ENCODE peak calls at places on chromosomes 13 and 19, in seven cellular contexts. G is neuronal stem cell; L is tibial nerve; W is hepatocyte; U is AG04450; V is CD8-positive, alpha-beta T cell; K is Karpas-422. A is an unnamed sample.

GRCh38 chr13:51674276-51674675 is 90.0 kb downstream of the WDFY2 start:
- DNase-seq in G (no peak), L (no peak), W (peak; percentile 49), U (no peak), V (no peak), K (no peak), A (peak; percentile 56)

GRCh38 chr13:29429496-29429895 is 166.0 kb downstream of the SLC7A1 start:
- DNase-seq in G (no peak), L (no peak), W (no peak), U (no peak), V (no peak), K (no peak), A (no peak)

GRCh38 chr13:106475852-106476251 is 59.6 kb downstream of the EFNB2 start:
- DNase-seq in G (no peak), L (no peak), W (peak; percentile 53), U (no peak), V (no peak), K (no peak), A (no peak)

GRCh38 chr13:105428816-105429215 is 1106.6 kb downstream of the EFNB2 start:
- DNase-seq in G (no peak), L (no peak), W (no peak), U (peak; percentile 20), V (no peak), K (no peak), A (no peak)

GRCh38 chr19:54804571-54804970 is 1.2 kb downstream of the KIR2DL4 start:
- DNase-seq in G (no peak), L (no peak), W (no peak), U (no peak), V (no peak), K (no peak), A (no peak)

GRCh38 chr13:46475586-46475991 is 77.4 kb upstream of the LRCH1 start:
- DNase-seq in G (no peak), L (no peak), W (no peak), U (no peak), V (no peak), K (no peak), A (no peak)

GRCh38 chr13:51769455-51770127 is 34.4 kb downstream of the DHRS12 start:
- DNase-seq in G (no peak), L (peak; percentile 80), W (no peak), U (no peak), V (no peak), K (no peak), A (peak; percentile 39)

GRCh38 chr13:86757236-86757978 is 913.8 kb upstream of the SLITRK5 start:
- DNase-seq in G (no peak), L (no peak), W (no peak), U (no peak), V (peak; percentile 25), K (no peak), A (peak; percentile 72)

GRCh38 chr13:113013303-113013702 is 44.3 kb downstream of the MCF2L start:
- DNase-seq in G (no peak), L (no peak), W (peak; percentile 52), U (no peak), V (no peak), K (no peak), A (no peak)

GRCh38 chr19:719636-720377 is 11.1 kb downstream of the PALM start:
- DNase-seq in G (no peak), L (no peak), W (no peak), U (no peak), V (no peak), K (no peak), A (no peak)

GRCh38 chr13:30607908-30608307 is 9.8 kb upstream of the USPL1 start:
- DNase-seq in G (no peak), L (no peak), W (no peak), U (no peak), V (peak; percentile 65), K (peak; percentile 54), A (no peak)

GRCh38 chr13:85501616-85502015 is 297.6 kb downstream of the SLITRK6 start:
- DNase-seq in G (no peak), L (no peak), W (no peak), U (no peak), V (no peak), K (no peak), A (no peak)

GRCh38 chr13:49549289-49549688 is 36.1 kb downstream of the RCBTB1 start:
- DNase-seq in G (no peak), L (no peak), W (no peak), U (no peak), V (no peak), K (no peak), A (peak; percentile 60)

GRCh38 chr19:39971380-39971841 is 446 bp downstream of the PSMC4 start:
- DNase-seq in G (no peak), L (no peak), W (peak; percentile 39), U (no peak), V (no peak), K (no peak), A (no peak)

GRCh38 chr19:29217591-29217990 is 4.6 kb upstream of the UQCRFS1 start:
- DNase-seq in G (no peak), L (no peak), W (no peak), U (no peak), V (no peak), K (no peak), A (no peak)

GRCh38 chr13:69198706-69199105 is 908.9 kb upstream of the ATXN8OS start:
- DNase-seq in G (no peak), L (no peak), W (no peak), U (no peak), V (no peak), K (no peak), A (no peak)

GRCh38 chr13:113562085-113562749 is 22.3 kb upstream of the TFDP1 start:
- DNase-seq in G (peak; percentile 65), L (peak; percentile 66), W (peak; percentile 85), U (peak; percentile 48), V (peak; percentile 51), K (peak; percentile 91), A (peak; percentile 93)

GRCh38 chr19:18635831-18636182 is 1.0 kb upstream of the KLHL26 start:
- DNase-seq in G (no peak), L (no peak), W (no peak), U (no peak), V (no peak), K (no peak), A (no peak)
- H3K4me3 ChIP-seq in G (no peak overlapping the region), L (no peak overlapping the region), W (no peak overlapping the region), U (no peak overlapping the region), V (no peak overlapping the region), K (no peak overlapping the region), A (no peak overlapping the region)

DNA sequence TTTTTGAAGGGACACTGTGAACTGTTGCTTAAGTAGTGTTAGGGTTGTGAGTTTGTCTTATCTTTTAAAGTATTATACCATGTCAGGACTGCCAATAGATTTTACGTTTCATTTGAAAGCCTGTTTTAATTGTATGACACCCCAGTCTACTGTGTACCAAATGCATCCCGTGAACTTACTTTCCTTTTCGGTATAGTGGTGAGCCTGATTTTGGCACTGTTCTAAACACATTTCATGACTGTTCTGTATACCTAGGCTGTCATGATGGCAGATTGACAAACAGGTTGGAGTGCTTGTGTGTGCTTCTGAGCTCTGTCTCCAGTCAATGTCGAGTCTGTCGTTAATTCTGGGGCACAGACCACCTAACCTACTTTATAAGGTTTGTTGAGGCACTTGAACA is 740 bp downstream of the PCCA start:
- DNase-seq in G (no peak), L (no peak), W (no peak), U (no peak), V (no peak), K (no peak), A (no peak)
- H3K27ac ChIP-seq in G (no peak overlapping the region), L (peak overlapping the region; percentile 45), W (peak overlapping the region; percentile 80), U (peak overlapping the region; percentile 65), V (peak overlapping the region; percentile 35), K (no peak overlapping the region), A (no peak overlapping the region)

DNA sequence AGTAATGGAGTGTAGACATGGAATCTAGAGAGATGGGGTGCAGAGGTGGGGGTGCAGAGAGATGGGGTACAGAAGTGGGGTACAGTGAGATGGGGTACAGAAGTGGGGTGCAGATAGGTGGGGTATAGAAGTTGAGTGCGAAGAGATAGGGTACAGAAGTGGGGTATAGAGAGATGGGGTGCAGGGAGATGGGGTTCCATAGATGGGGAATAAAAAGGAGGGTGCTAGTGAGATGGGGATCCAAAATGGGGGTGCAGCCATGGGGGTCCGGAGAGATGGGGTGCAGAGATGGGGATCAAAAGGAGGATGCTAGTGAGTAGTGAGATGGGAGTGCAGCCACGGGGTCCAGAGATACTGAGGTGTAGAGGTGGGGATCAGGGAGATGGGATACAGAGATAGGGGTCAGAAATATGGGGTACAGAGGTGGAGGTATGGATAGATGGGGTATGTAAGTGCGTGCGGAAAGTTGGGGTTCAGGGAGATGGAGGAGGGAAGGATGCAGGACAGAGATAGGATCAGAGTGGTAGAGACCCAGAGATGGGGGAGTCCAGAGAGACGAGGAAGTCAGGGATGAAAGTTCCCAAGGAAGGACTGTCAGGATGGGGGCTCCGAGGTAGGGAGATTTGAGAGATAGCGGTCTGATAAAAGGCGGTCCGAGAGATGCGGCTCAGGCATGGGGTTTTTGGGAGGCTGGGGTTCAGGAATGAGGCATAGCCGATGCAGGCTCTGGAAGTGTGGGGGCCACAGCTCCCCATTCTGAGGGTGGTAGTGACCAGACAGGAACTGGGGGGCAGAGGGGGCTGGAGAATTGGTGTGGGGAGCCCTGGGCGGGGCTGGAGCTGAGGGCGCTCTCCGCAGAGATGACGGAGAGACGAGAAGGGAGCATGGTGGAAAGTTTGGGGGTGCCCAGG is 3.4 kb downstream of the PALM3 start:
- DNase-seq in G (no peak), L (no peak), W (no peak), U (no peak), V (no peak), K (no peak), A (no peak)
- H3K4me3 ChIP-seq in G (peak overlapping the region; percentile 77), L (no peak overlapping the region), W (no peak overlapping the region), U (peak overlapping the region; percentile 25), V (no peak overlapping the region), K (no peak overlapping the region), A (peak overlapping the region; percentile 60)

DNA sequence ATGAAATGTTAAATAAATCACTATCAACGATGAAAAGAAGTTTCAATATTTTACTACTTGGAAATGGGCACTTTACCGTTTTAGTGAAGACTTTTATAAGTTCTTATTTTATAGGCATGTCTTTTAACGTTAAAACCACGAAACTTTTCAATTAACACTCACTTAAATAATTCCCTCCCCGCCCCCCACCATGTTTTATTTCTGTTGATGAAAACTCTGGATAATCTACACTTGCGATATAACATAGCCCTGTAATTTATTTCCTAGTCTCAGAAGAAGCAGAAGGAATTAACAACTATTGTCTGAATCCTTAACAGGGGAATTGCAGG is 343 bp upstream of the ZNF285 start:
- DNase-seq in G (no peak), L (no peak), W (no peak), U (no peak), V (no peak), K (no peak), A (no peak)
- H3K27ac ChIP-seq in G (no peak overlapping the region), L (no peak overlapping the region), W (no peak overlapping the region), U (no peak overlapping the region), V (no peak overlapping the region), K (no peak overlapping the region), A (no peak overlapping the region)

GRCh38 chr13:111259058-111259457 is 61.4 kb upstream of the TEX29 start:
- DNase-seq in G (no peak), L (no peak), W (no peak), U (no peak), V (no peak), K (no peak), A (no peak)
- H3K4me3 ChIP-seq in G (no peak overlapping the region), L (no peak overlapping the region), W (no peak overlapping the region), U (no peak overlapping the region), V (no peak overlapping the region), K (no peak overlapping the region), A (no peak overlapping the region)

A was measured in endodermal cell.